ENCODE peak calls at places on chromosomes 4 and X, in ten cellular contexts. N is heart left ventricle, T is stomach, L is endothelial cell of umbilical vein, D is cardiac muscle cell, J is testis, A is left ventricle myocardium inferior, G is H9, M is tibial artery, E is PC-3. Z is an unnamed sample. For H3K9me3, the result is how much of the 10 kb centered on the place peaks cover.

GRCh38 chrX:125333583-125333982 is 13.9 kb downstream of the TEX13C start:
- DNase-seq in J (no peak), M (no peak), G (no peak), N (no peak), A (no peak), D (no peak), E (no peak), L (no peak), T (no peak), Z (no peak)

GRCh38 chr4:40843696-40844095 is 93.9 kb downstream of the NSUN7 start:
- DNase-seq in L (no peak), N (no peak), T (no peak), A (no peak), M (no peak), G (peak), E (no peak), D (no peak), J (no peak), Z (no peak)

GRCh38 chrX:78237127-78237526 is 90.3 kb downstream of the CYSLTR1 start:
- DNase-seq in M (no peak), A (no peak), G (no peak), T (no peak), J (no peak), N (no peak), E (peak), D (no peak), L (no peak), Z (no peak)

GRCh38 chr4:112167790-112168189 is 22.5 kb downstream of the FAM241A start:
- DNase-seq in M (no peak), A (no peak), T (no peak), L (no peak), D (no peak), N (no peak), G (no peak), J (no peak), E (peak), Z (peak)

GRCh38 chr4:185119927-185120630 is 23.0 kb upstream of the SLC25A4 start:
- DNase-seq in J (no peak), M (no peak), T (no peak), A (no peak), L (no peak), N (no peak), D (no peak), G (no peak), E (no peak), Z (no peak)

GRCh38 chr4:185011408-185011807 is 6.9 kb upstream of the HELT start:
- DNase-seq in L (no peak), M (no peak), D (no peak), N (no peak), E (peak), T (no peak), A (no peak), G (peak), J (no peak), Z (peak)

GRCh38 chr4:32440391-32440790 is 1720.2 kb downstream of the PCDH7 start:
- DNase-seq in L (no peak), A (no peak), G (no peak), T (no peak), N (no peak), D (no peak), E (no peak), J (no peak), M (no peak), Z (no peak)

GRCh38 chr4:153573881-153574807 is 108.0 kb downstream of the TMEM131L start:
- DNase-seq in T (peak), N (peak), A (peak), L (peak), G (no peak), D (peak), E (peak), J (peak), M (peak), Z (peak)

GRCh38 chrX:38379088-38379487 is 26.7 kb downstream of the OTC start:
- DNase-seq in T (no peak), N (no peak), E (no peak), G (no peak), L (no peak), D (peak), J (no peak), A (no peak), M (no peak), Z (no peak)

GRCh38 chr4:142274137-142274536 is 572.0 kb downstream of the INPP4B start:
- DNase-seq in E (peak), G (no peak), L (no peak), J (no peak), N (no peak), M (no peak), T (no peak), A (no peak), D (peak), Z (no peak)

GRCh38 chr4:110631582-110632505 is 9.0 kb upstream of the PITX2 start:
- DNase-seq in N (no peak), T (peak), G (peak), M (peak), L (peak), E (peak), A (peak), D (peak), J (peak), Z (no peak)

GRCh38 chr4:40685300-40685699 is 55.6 kb upstream of the RBM47 start:
- DNase-seq in G (no peak), L (no peak), A (no peak), J (no peak), E (peak), D (peak), T (no peak), M (no peak), N (no peak), Z (no peak)

GRCh38 chrX:39149761-39150160 is 348.5 kb downstream of the MID1IP1 start:
- DNase-seq in N (peak), T (peak), L (peak), D (peak), G (peak), A (peak), E (peak), J (peak), M (peak), Z (peak)

GRCh38 chrX:1673337-1673736 is 58.5 kb downstream of the ASMT start:
- DNase-seq in L (peak), E (peak), J (peak), T (no peak), M (no peak), G (peak), A (no peak), N (no peak), D (peak), Z (no peak)

GRCh38 chrX:12901486-12901885 is 4.9 kb upstream of the TLR8 start:
- DNase-seq in M (peak), D (peak), J (peak), T (peak), G (peak), A (peak), N (peak), L (peak), E (peak), Z (peak)

GRCh38 chr4:73998040-73999011 is at the start of gene CXCL5:
- DNase-seq in A (peak), J (peak), M (no peak), D (peak), E (peak), G (peak), T (peak), L (peak), N (peak), Z (no peak)

GRCh38 chr4:184755278-184755677 is 21.4 kb upstream of the CENPU start:
- DNase-seq in G (no peak), A (no peak), T (no peak), M (no peak), J (no peak), L (no peak), D (peak), E (peak), N (no peak), Z (no peak)

GRCh38 chr4:118742050-118742449 is 56.9 kb downstream of the METTL14 start:
- DNase-seq in J (no peak), M (no peak), G (no peak), L (no peak), D (peak), N (no peak), E (no peak), T (no peak), A (no peak), Z (no peak)

GRCh38 chr4:73068496-73069337 is 799 bp downstream of the COX18 start:
- DNase-seq in E (peak), J (no peak), D (peak), T (no peak), M (no peak), N (no peak), A (no peak), L (peak), G (no peak), Z (no peak)

GRCh38 chr4:87375719-87376291 is 15.2 kb downstream of the HSD17B11 start:
- DNase-seq in J (peak), A (no peak), N (no peak), E (peak), M (peak), L (peak), T (peak), G (no peak), D (peak), Z (no peak)

GRCh38 chrX:13357925-13358324 is 38.1 kb upstream of the ATXN3L start:
- DNase-seq in J (peak), T (no peak), A (no peak), M (no peak), L (peak), D (peak), E (no peak), G (no peak), N (no peak), Z (no peak)

GRCh38 chr4:14410469-14410868 is 591.8 kb upstream of the CPEB2 start:
- DNase-seq in A (no peak), L (no peak), J (no peak), D (no peak), N (no peak), M (no peak), G (no peak), E (no peak), T (no peak), Z (no peak)

GRCh38 chrX:129523076-129524055 is at the start of gene SMARCA1:
- DNase-seq in J (peak), L (peak), E (peak), T (peak), D (peak), N (peak), M (peak), G (peak), A (peak), Z (no peak)

GRCh38 chr4:136918772-136919171 is 613.5 kb downstream of the PCDH18 start:
- DNase-seq in E (peak), G (no peak), J (no peak), M (no peak), L (no peak), D (no peak), A (no peak), T (no peak), N (no peak), Z (no peak)

GRCh38 chr4:125140966-125141495 is 173.7 kb upstream of the FAT4 start:
- DNase-seq in A (no peak), E (no peak), D (peak), M (no peak), L (no peak), N (no peak), J (no peak), G (no peak), T (no peak), Z (no peak)

GRCh38 chrX:1323315-1323714 is 13.3 kb upstream of the IL3RA start:
- DNase-seq in G (peak), L (peak), E (peak), M (no peak), J (peak), T (peak), N (peak), A (peak), D (no peak), Z (peak)

GRCh38 chr4:77355731-77356130 is 198.7 kb downstream of the CCNG2 start:
- DNase-seq in D (no peak), M (no peak), L (no peak), N (no peak), E (no peak), T (no peak), G (no peak), J (no peak), A (no peak), Z (no peak)

GRCh38 chr4:56086073-56086521 is 137.4 kb downstream of the CEP135 start:
- DNase-seq in N (no peak), T (no peak), G (peak), J (no peak), E (no peak), A (no peak), D (peak), L (no peak), M (no peak), Z (no peak)

GRCh38 chr4:56082809-56083208 is 134.1 kb downstream of the CEP135 start:
- DNase-seq in T (no peak), J (no peak), N (no peak), L (no peak), E (no peak), M (no peak), G (no peak), A (no peak), D (no peak), Z (no peak)

GRCh38 chr4:56084849-56085248 is 136.1 kb downstream of the CEP135 start:
- DNase-seq in A (no peak), E (no peak), J (no peak), L (no peak), N (no peak), G (no peak), D (no peak), T (no peak), M (no peak), Z (no peak)

DNA sequence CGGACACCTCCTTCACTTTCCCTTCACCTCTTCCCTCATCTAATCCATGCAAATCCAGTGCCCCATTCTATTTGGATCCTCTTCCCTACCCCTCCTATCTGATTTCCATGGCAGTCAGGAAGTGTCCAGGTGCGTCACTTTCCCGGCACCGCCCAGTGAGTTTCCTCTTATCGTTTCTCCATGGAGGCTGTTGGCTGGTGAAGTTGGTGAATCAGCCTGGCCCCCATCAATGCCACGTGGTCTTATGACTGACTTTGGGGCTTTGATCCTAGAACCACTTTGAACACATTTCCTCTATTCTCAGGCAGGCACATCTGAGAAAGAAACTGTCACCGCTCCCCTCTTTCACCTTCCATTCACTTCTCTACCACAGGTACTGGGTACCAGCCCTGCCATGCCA is 137.8 kb downstream of the CEP135 start:
- DNase-seq in T (no peak), D (no peak), G (no peak), L (no peak), A (no peak), E (no peak), M (no peak), J (no peak), N (no peak), Z (no peak)
- TF ChIP-seq CTCF in T (no peak), D (no peak), G (no peak), L (no peak), A (no peak), E (no peak), M (no peak), J (no peak), N (no peak), Z (no peak)

GRCh38 chr4:8786166-8786565 is 85.5 kb downstream of the HMX1 start:
- DNase-seq in N (no peak), T (no peak), E (no peak), J (no peak), D (no peak), L (no peak), A (no peak), M (no peak), G (no peak), Z (no peak)

GRCh38 chr4:8782135-8782534 is 89.5 kb downstream of the HMX1 start:
- DNase-seq in L (no peak), G (no peak), E (no peak), A (no peak), D (no peak), T (no peak), N (no peak), J (no peak), M (no peak), Z (no peak)

GRCh38 chr4:8783736-8784135 is 87.9 kb downstream of the HMX1 start:
- DNase-seq in J (no peak), A (no peak), G (no peak), L (no peak), D (no peak), M (no peak), E (no peak), T (no peak), N (no peak), Z (no peak)

GRCh38 chr4:8788174-8788573 is 83.5 kb downstream of the HMX1 start:
- DNase-seq in E (no peak), G (no peak), T (no peak), M (no peak), J (no peak), L (no peak), A (no peak), D (no peak), N (no peak), Z (no peak)

GRCh38 chr4:8785656-8786142 is 85.9 kb downstream of the HMX1 start:
- DNase-seq in M (no peak), L (no peak), J (no peak), T (no peak), E (no peak), N (no peak), G (no peak), A (no peak), D (no peak), Z (no peak)
- H3K9me3 ChIP-seq in M (under half), L (under half), J (under half), T (under half), E (under half), N (under half), G (under half), A (under half), D (under half), Z (under half)

GRCh38 chr4:8189551-8190466 is 9.3 kb upstream of the SH3TC1 start:
- DNase-seq in L (no peak), J (no peak), A (no peak), E (no peak), N (no peak), T (no peak), G (no peak), M (no peak), D (no peak), Z (no peak)
- H3K27ac ChIP-seq in L (peak), J (no peak), A (peak), E (no peak), N (no peak), T (peak), G (no peak), M (peak), D (no peak), Z (no peak)

GRCh38 chr4:995311-996026 is 2.3 kb upstream of the SLC26A1 start:
- DNase-seq in E (no peak), A (no peak), G (no peak), D (no peak), T (no peak), N (peak), M (no peak), J (no peak), L (no peak), Z (no peak)
- TF ChIP-seq CTCF in E (no peak), A (no peak), G (peak), D (peak), T (no peak), N (no peak), M (no peak), J (no peak), L (no peak), Z (no peak)

GRCh38 chrX:30799327-30799726 is 89.7 kb downstream of the TAB3 start:
- DNase-seq in A (no peak), M (no peak), J (no peak), G (no peak), E (no peak), D (no peak), L (no peak), N (no peak), T (no peak), Z (no peak)
- H3K9me3 ChIP-seq in A (under half), M (under half), J (under half), G (under half), E (under half), D (under half), L (under half), N (under half), T (under half), Z (under half)

DNA sequence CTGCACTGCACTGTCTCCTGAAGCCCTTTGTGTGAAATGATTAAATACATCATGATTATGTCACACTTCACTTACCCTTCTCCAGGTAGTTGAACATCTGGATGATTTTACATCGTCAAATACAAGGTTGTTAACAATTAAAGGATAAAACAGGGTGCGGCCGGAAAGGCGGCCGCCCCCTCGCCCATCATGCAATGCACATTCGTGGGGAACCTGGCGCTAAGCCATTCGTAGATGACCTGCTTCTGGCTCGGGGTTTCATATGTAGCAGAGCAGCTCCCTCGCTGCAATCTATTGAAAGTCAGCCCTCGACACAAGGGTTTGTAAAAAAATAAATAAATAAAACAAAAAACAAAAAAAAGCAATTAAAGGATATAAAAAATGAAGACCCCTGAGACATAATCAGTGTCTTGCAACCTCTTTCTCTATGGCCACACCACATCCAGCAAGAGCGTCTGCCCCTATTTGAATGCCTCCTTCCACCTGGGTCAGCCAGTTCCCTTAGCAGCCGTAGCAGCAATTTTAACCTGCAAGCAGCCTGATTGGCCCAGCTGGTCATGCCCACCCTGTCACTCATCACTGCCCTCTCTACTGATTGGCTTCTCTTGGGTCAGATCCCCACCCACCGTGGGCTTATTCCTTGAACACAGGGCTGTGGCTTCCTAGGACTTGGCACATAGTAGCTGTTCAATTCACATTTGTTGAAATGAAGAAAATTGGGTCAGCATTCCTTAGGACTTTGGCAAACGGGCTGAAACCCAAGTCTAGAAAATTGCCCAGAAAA is 147.8 kb upstream of the PSAPL1 start:
- DNase-seq in N (no peak), T (no peak), D (no peak), A (no peak), E (no peak), L (no peak), G (no peak), J (peak), M (no peak), Z (no peak)
- H3K27ac ChIP-seq in N (no peak), T (no peak), D (no peak), A (no peak), E (no peak), L (no peak), G (no peak), J (no peak), M (no peak), Z (no peak)

GRCh38 chrX:81957900-81958545 is 756.1 kb downstream of the SH3BGRL start:
- DNase-seq in D (no peak), G (no peak), N (no peak), E (peak), M (no peak), J (no peak), L (no peak), A (no peak), T (no peak), Z (no peak)
- TF ChIP-seq CTCF in D (no peak), G (peak), N (no peak), E (peak), M (peak), J (no peak), L (no peak), A (peak), T (no peak), Z (no peak)

DNA sequence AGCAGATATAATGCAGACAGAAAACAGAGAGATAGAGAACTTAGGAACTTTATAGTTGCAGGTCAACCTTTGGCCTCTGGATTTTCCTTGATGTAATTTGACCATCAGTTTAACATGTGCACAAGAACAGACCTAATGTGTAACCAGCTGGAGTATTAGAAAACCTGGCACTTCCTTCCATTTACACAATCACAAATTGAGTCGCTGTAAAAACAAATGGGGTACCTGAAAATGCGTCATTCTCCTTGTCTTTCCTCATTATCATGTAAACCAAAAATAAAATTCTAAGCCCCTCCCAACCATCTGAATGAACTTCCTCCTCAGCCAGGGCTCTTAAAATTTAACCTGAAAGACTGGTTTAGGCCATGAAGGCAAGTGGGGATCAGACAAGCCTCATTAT is 358.4 kb upstream of the MAGEB16 start:
- DNase-seq in E (no peak), A (no peak), D (no peak), L (no peak), J (no peak), N (no peak), T (no peak), M (no peak), G (no peak), Z (no peak)
- H3K9me3 ChIP-seq in E (under half), A (under half), D (under half), L (under half), J (under half), N (under half), T (under half), M (under half), G (under half), Z (under half)

GRCh38 chr4:5760936-5761480 is 50.0 kb downstream of the EVC start:
- DNase-seq in A (no peak), G (peak), M (no peak), T (no peak), N (no peak), E (no peak), D (no peak), J (no peak), L (no peak), Z (no peak)

GRCh38 chr4:5757954-5758353 is 47.0 kb downstream of the EVC start:
- DNase-seq in T (no peak), E (no peak), J (no peak), D (no peak), N (no peak), L (no peak), G (no peak), A (no peak), M (no peak), Z (no peak)

GRCh38 chr4:5758741-5759140 is 47.7 kb downstream of the EVC start:
- DNase-seq in J (no peak), L (peak), T (no peak), A (no peak), D (peak), E (peak), N (no peak), G (no peak), M (no peak), Z (no peak)

GRCh38 chr4:5759236-5760075 is 48.5 kb downstream of the EVC start:
- DNase-seq in G (no peak), N (no peak), J (no peak), E (no peak), L (no peak), A (no peak), M (no peak), T (no peak), D (no peak), Z (no peak)

GRCh38 chr4:5760246-5760645 is 49.2 kb downstream of the EVC start:
- DNase-seq in N (no peak), E (no peak), A (no peak), M (no peak), L (no peak), D (no peak), T (no peak), G (no peak), J (no peak), Z (no peak)
- H3K27ac ChIP-seq in N (no peak), E (no peak), A (no peak), M (no peak), L (no peak), D (no peak), T (no peak), G (no peak), J (no peak), Z (no peak)

Z was measured in CD4-positive, alpha-beta T cell.